ENCODE peak calls at places on chromosomes 16 and 17, in seven cellular contexts. G is hepatocyte, C is RWPE1, P is gastrocnemius medialis, N is epithelial cell of esophagus, B is foreskin fibroblast, D is WTC11. W is an unnamed sample.

GRCh38 chr17:81672504-81672903 is 6.0 kb downstream of the CCDC137 start:
- DNase-seq in G (no peak), C (no peak), P (no peak), N (no peak), B (no peak), D (no peak), W (peak; percentile 90)

GRCh38 chr17:245611-246010 is 64.2 kb upstream of the DOC2B start:
- DNase-seq in G (no peak), C (no peak), P (no peak), N (no peak), B (no peak), D (peak; percentile 5), W (peak; percentile 81)

GRCh38 chr17:75822119-75822799 is 21.9 kb downstream of the UNC13D start:
- DNase-seq in G (no peak), C (no peak), P (no peak), N (no peak), B (no peak), D (no peak), W (no peak)

GRCh38 chr17:78332530-78332929 is 27.3 kb downstream of the SOCS3 start:
- DNase-seq in G (no peak), C (no peak), P (no peak), N (no peak), B (no peak), D (no peak), W (no peak)

GRCh38 chr17:45432405-45433113 is at the start of gene ARHGAP27:
- DNase-seq in G (peak; percentile 50), C (peak; percentile 28), P (no peak), N (peak; percentile 49), B (peak; percentile 54), D (peak; percentile 67), W (no peak)

GRCh38 chr17:39668141-39668924 is at the start of gene PNMT:
- DNase-seq in G (peak; percentile 90), C (peak; percentile 41), P (no peak), N (peak; percentile 64), B (peak; percentile 82), D (peak; percentile 83), W (no peak)

GRCh38 chr17:7523033-7523432 is 25.8 kb upstream of the TNFSF12 start:
- DNase-seq in G (no peak), C (no peak), P (no peak), N (no peak), B (no peak), D (peak; percentile 58), W (no peak)

GRCh38 chr17:37672545-37673078 is 29.4 kb upstream of the DDX52 start:
- DNase-seq in G (no peak), C (no peak), P (no peak), N (no peak), B (peak; percentile 55), D (no peak), W (no peak)

GRCh38 chr17:42608692-42609181 is 437 bp downstream of the RETREG3 start:
- DNase-seq in G (peak; percentile 28), C (no peak), P (no peak), N (peak; percentile 11), B (no peak), D (no peak), W (no peak)

GRCh38 chr17:57136355-57136754 is 51.3 kb downstream of the AKAP1 start:
- DNase-seq in G (no peak), C (no peak), P (no peak), N (no peak), B (no peak), D (no peak), W (no peak)

DNA sequence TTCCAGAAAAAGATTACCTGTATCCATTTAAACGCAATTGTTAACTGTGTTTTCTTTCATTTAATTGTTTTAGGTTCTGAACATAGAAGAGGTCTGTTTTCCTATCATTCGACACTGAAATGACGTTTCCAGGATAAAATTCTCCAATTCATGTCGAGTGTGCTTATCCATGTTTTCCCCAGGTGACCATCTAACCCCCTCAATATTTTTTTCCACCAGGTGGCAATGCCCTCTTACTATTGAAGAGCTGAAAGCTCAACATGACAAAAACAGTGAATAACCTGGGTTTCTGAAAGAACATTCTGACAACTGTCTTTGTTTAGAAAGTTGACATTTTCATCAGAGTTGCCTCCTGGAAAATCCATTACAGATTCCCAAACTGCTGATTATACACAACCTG is 948.7 kb downstream of the KCNJ2 start:
- DNase-seq in G (peak; percentile 23), C (peak; percentile 70), P (no peak), N (peak; percentile 64), B (peak; percentile 7), D (no peak), W (no peak)
- TF ChIP-seq CTCF in G (peak; percentile 46), C (peak; percentile 59), P (peak; percentile 24), N (peak; percentile 64), B (no peak), D (peak; percentile 15), W (peak; percentile 63)

DNA sequence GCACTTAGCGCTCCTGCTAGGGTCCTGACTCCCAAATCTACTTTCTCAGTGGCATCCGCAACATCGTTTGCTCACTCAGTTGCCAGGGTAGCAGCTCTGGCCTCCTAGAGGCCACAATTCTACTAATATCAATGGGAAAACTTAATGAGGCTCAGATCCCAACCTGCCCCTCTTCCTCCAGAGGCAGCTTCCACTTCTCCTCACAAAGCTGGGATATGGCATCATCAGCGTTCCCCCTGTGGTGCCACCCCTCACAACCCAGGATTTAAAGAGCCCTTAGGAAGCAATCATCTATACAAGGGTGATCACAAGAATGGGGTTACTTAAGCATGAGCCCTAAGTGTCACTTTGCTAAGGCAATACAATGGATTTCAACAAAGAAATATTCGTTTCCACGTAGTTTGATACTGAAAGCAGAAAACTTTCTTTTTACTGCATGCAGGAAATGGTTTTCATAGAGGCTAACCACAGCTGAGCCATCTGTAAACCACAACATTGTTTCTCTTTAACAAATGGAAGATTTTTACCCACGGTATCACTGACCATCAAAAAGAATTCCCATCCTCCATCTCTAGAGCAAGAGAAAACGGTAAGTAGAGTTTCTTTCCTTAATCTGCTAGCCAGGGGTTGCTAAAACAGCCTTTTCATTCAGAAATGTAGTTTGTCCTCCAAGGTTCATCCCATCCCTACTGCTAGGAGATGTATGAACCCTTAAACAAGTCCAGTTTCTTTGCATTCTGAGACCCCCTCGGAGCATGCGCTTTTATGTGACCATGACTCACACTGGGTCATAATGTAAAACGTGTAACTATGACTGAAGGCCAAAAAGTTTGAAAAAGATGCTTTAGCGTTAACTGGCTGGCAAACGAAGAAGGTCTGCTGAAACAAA is 68.3 kb upstream of the BCAR1 start:
- DNase-seq in G (no peak), C (no peak), P (no peak), N (peak; percentile 27), B (peak; percentile 85), D (no peak), W (no peak)
- TF ChIP-seq CTCF in G (no peak), C (no peak), P (no peak), N (no peak), B (peak; percentile 5), D (no peak), W (no peak)

DNA sequence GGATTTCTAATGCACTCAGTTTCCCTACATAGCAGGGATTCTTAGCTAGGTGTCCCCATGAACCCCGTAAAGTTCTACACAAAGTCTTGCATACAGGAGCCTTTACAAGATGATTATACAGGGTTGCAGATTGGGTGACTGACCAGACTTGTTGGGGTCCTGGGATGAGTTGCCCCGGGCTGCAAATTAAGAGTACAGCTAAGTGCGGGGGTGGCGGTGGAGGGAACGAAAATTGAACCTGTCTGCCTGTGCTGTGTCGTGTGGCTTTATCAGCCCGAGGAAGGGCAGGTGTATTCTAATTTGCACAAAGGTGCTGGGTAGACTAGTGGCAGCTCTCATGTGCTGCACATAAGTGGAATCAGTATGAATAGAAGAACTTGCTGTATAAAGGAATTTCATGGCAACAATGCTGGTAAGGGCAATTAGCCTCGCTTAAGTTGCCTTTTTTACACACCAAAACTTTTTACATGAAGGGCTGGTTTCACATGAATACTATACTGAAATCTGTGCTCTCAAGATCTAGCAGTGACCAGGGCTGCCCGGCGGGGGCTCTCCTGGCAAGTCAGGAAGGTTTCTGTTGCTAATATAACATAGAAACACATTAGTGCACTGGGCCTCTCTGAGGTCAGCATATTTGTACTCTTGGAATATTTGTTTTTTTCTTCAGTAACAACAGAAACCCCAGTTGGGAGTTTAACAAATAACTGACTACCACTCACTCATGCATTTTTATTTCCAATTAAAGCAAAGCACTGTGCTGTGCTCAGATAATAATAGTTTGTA is 50.7 kb downstream of the ADCY7 start:
- DNase-seq in G (no peak), C (no peak), P (no peak), N (no peak), B (no peak), D (no peak), W (no peak)
- TF ChIP-seq CTCF in G (no peak), C (no peak), P (no peak), N (no peak), B (no peak), D (no peak), W (peak; percentile 11)

GRCh38 chr17:2939714-2940351 is 123.6 kb downstream of the OR1D5 start:
- DNase-seq in G (no peak), C (no peak), P (no peak), N (no peak), B (no peak), D (no peak), W (no peak)

GRCh38 chr17:2936771-2937321 is 126.6 kb downstream of the OR1D5 start:
- DNase-seq in G (no peak), C (no peak), P (no peak), N (no peak), B (peak; percentile 67), D (no peak), W (no peak)

GRCh38 chr17:2936351-2936750 is 127.1 kb downstream of the OR1D5 start:
- DNase-seq in G (no peak), C (no peak), P (no peak), N (no peak), B (no peak), D (no peak), W (no peak)

GRCh38 chr17:2935622-2936021 is 127.8 kb downstream of the OR1D5 start:
- DNase-seq in G (no peak), C (no peak), P (no peak), N (no peak), B (no peak), D (no peak), W (no peak)

GRCh38 chr17:2937331-2938003 is 125.9 kb downstream of the OR1D5 start:
- DNase-seq in G (no peak), C (no peak), P (no peak), N (no peak), B (peak; percentile 75), D (no peak), W (no peak)
- TF ChIP-seq CTCF in G (peak; percentile 2), C (no peak), P (no peak), N (no peak), B (peak; percentile 19), D (no peak), W (peak; percentile 60)

GRCh38 chr16:181668-182021 is 1.4 kb downstream of the HBQ1 start:
- DNase-seq in G (no peak), C (no peak), P (no peak), N (peak; percentile 20), B (peak; percentile 41), D (no peak), W (no peak)
- TF ChIP-seq CTCF in G (no peak), C (peak; percentile 8), P (no peak), N (no peak), B (no peak), D (no peak), W (peak; percentile 37)

W was measured in chondrocyte.